ENCODE peak calls at places on chromosomes 6 and 20, in four cellular contexts. One of them, this sample, is unnamed. For H3K27me3, the result is how much of the 10 kb centered on the place peaks cover.

GRCh38 chr6:36897629-36898028 is 11.9 kb downstream of the C6orf89 start:
- DNase-seq in bronchial epithelial cell: no peak
- DNase-seq in tibial nerve: peak
- DNase-seq in esophagus muscularis mucosa: no peak
- DNase-seq in this sample: peak

GRCh38 chr6:114052141-114052540 is 81.2 kb upstream of the HDAC2 start:
- DNase-seq in esophagus muscularis mucosa: no peak
- DNase-seq in bronchial epithelial cell: peak
- DNase-seq in tibial nerve: no peak
- DNase-seq in this sample: no peak

GRCh38 chr20:35315199-35316020 is 23.2 kb upstream of the FAM83C start:
- DNase-seq in esophagus muscularis mucosa: no peak
- DNase-seq in tibial nerve: no peak
- DNase-seq in bronchial epithelial cell: no peak
- DNase-seq in this sample: no peak

GRCh38 chr6:170297577-170298330 is 6.9 kb upstream of the DLL1 start:
- DNase-seq in bronchial epithelial cell: no peak
- DNase-seq in tibial nerve: no peak
- DNase-seq in esophagus muscularis mucosa: no peak
- DNase-seq in this sample: no peak

GRCh38 chr6:157592980-157593379 is 212.0 kb downstream of the ZDHHC14 start:
- DNase-seq in esophagus muscularis mucosa: no peak
- DNase-seq in tibial nerve: no peak
- DNase-seq in bronchial epithelial cell: no peak
- DNase-seq in this sample: no peak

GRCh38 chr20:63955281-63955845 is 853 bp downstream of the UCKL1 start:
- DNase-seq in bronchial epithelial cell: no peak
- DNase-seq in tibial nerve: no peak
- DNase-seq in esophagus muscularis mucosa: no peak
- DNase-seq in this sample: no peak

GRCh38 chr6:142474446-142475289 is 172.9 kb downstream of the ADGRG6 start:
- DNase-seq in esophagus muscularis mucosa: no peak
- DNase-seq in bronchial epithelial cell: peak
- DNase-seq in tibial nerve: peak
- DNase-seq in this sample: peak

GRCh38 chr6:21526974-21527373 is 66.6 kb upstream of the SOX4 start:
- DNase-seq in bronchial epithelial cell: no peak
- DNase-seq in esophagus muscularis mucosa: no peak
- DNase-seq in tibial nerve: no peak
- DNase-seq in this sample: no peak

GRCh38 chr20:38642498-38642897 is 40.9 kb downstream of the ARHGAP40 start:
- DNase-seq in tibial nerve: no peak
- DNase-seq in esophagus muscularis mucosa: no peak
- DNase-seq in bronchial epithelial cell: no peak
- DNase-seq in this sample: no peak

GRCh38 chr6:144215402-144215931 is 65.2 kb downstream of the STX11 start:
- DNase-seq in bronchial epithelial cell: peak
- DNase-seq in esophagus muscularis mucosa: no peak
- DNase-seq in tibial nerve: peak
- DNase-seq in this sample: peak

GRCh38 chr6:33914519-33915120 is 110.8 kb upstream of the MLN start:
- DNase-seq in tibial nerve: no peak
- DNase-seq in esophagus muscularis mucosa: no peak
- DNase-seq in bronchial epithelial cell: no peak
- DNase-seq in this sample: no peak

GRCh38 chr6:37628611-37629320 is 68.9 kb downstream of the MDGA1 start:
- DNase-seq in tibial nerve: no peak
- DNase-seq in esophagus muscularis mucosa: no peak
- DNase-seq in bronchial epithelial cell: peak
- DNase-seq in this sample: no peak

GRCh38 chr6:14066782-14067406 is 50.7 kb upstream of the CD83 start:
- DNase-seq in tibial nerve: peak
- DNase-seq in bronchial epithelial cell: peak
- DNase-seq in esophagus muscularis mucosa: peak
- DNase-seq in this sample: peak

GRCh38 chr6:35300848-35301247 is 3.2 kb downstream of the DEF6 start:
- DNase-seq in bronchial epithelial cell: no peak
- DNase-seq in tibial nerve: no peak
- DNase-seq in esophagus muscularis mucosa: no peak
- DNase-seq in this sample: no peak

GRCh38 chr6:27810768-27811298 is 101.4 kb downstream of the OR2B2 start:
- DNase-seq in esophagus muscularis mucosa: no peak
- DNase-seq in bronchial epithelial cell: peak
- DNase-seq in tibial nerve: no peak
- DNase-seq in this sample: peak

GRCh38 chr6:27809939-27810767 is 102.0 kb downstream of the OR2B2 start:
- DNase-seq in bronchial epithelial cell: peak
- DNase-seq in tibial nerve: peak
- DNase-seq in esophagus muscularis mucosa: no peak
- DNase-seq in this sample: no peak

GRCh38 chr6:27812805-27813626 is 99.2 kb downstream of the OR2B2 start:
- DNase-seq in tibial nerve: no peak
- DNase-seq in esophagus muscularis mucosa: no peak
- DNase-seq in bronchial epithelial cell: no peak
- DNase-seq in this sample: no peak

GRCh38 chr6:27812078-27812804 is 100.0 kb downstream of the OR2B2 start:
- DNase-seq in tibial nerve: no peak
- DNase-seq in esophagus muscularis mucosa: no peak
- DNase-seq in bronchial epithelial cell: no peak
- DNase-seq in this sample: no peak

DNA sequence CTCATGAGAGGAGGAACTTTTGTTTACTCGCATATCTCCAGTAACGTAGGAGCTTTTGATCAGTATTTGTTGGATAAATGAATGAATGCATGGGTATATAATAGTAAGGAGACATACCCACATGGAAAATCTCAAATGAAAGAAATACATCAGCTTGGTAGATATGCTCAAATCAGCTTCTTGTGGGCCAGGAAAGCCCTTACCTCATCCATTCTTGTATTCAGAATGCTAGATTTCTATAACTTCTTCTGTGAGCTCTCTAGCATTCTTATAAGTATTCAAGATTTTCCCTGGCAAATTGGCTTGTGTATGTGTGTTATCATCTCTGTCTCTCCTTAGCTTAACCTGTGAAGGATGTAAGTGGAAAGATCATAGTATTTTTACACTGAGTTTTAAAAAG is 100.8 kb downstream of the OR2B2 start:
- DNase-seq in tibial nerve: no peak
- DNase-seq in esophagus muscularis mucosa: no peak
- DNase-seq in bronchial epithelial cell: no peak
- DNase-seq in this sample: no peak
- H3K4me3 ChIP-seq in tibial nerve: no peak
- H3K4me3 ChIP-seq in esophagus muscularis mucosa: no peak
- H3K4me3 ChIP-seq in bronchial epithelial cell: peak
- H3K4me3 ChIP-seq in this sample: no peak

GRCh38 chr20:52279667-52280180 is 88.1 kb upstream of the ZFP64 start:
- DNase-seq in bronchial epithelial cell: peak
- DNase-seq in tibial nerve: no peak
- DNase-seq in esophagus muscularis mucosa: no peak
- DNase-seq in this sample: no peak

GRCh38 chr20:52275243-52275817 is 83.8 kb upstream of the ZFP64 start:
- DNase-seq in tibial nerve: no peak
- DNase-seq in bronchial epithelial cell: no peak
- DNase-seq in esophagus muscularis mucosa: no peak
- DNase-seq in this sample: no peak

DNA sequence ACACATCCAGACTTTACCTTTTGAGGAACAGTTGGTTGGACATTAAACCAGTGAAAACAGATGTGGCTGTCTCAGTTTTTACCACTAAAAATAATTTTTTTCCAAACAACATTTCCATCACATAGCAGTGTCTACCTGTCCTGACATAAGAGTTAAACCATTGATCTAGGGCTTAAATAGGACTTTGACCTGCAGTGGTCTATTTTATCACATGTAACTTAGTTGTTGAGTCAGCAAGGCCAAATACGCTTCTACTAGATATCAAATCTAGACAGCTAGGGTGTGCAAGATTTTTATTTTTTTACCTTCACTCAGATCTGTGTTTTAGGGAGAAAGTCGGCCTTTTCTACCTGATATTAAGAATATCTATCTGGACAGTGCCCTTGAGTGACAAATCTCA is 88.8 kb upstream of the ZFP64 start:
- DNase-seq in tibial nerve: no peak
- DNase-seq in esophagus muscularis mucosa: no peak
- DNase-seq in bronchial epithelial cell: no peak
- DNase-seq in this sample: no peak
- H3K27me3 ChIP-seq in tibial nerve: under half
- H3K27me3 ChIP-seq in esophagus muscularis mucosa: under half
- H3K27me3 ChIP-seq in bronchial epithelial cell: under half
- H3K27me3 ChIP-seq in this sample: under half

DNA sequence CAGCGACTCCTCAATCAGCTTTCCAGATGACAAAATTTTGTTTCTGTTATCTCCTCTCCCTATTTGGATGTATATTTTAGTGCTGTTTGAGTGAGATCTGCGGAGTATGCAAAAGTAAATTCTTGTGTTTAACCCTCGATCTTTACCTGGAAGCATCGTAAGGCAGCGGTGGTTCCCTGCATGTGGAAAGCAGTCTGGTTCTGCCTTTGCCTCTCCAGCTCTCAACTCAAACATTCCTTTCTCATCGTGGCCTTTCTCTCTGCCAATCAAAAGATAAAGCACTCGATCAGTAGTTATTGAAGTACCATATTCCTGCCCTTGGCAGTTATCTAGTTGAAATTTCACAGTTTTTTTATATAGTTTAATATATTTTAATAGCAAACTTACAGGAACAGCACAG is 44.0 kb upstream of the BTN3A2 start:
- DNase-seq in tibial nerve: no peak
- DNase-seq in bronchial epithelial cell: no peak
- DNase-seq in esophagus muscularis mucosa: no peak
- DNase-seq in this sample: no peak
- H3K4me3 ChIP-seq in tibial nerve: no peak
- H3K4me3 ChIP-seq in bronchial epithelial cell: no peak
- H3K4me3 ChIP-seq in esophagus muscularis mucosa: no peak
- H3K4me3 ChIP-seq in this sample: peak

GRCh38 chr20:1712634-1713625 is 55.4 kb upstream of the SIRPG start:
- DNase-seq in bronchial epithelial cell: peak
- DNase-seq in tibial nerve: no peak
- DNase-seq in esophagus muscularis mucosa: peak
- DNase-seq in this sample: no peak

GRCh38 chr20:1711826-1712601 is 54.4 kb upstream of the SIRPG start:
- DNase-seq in bronchial epithelial cell: no peak
- DNase-seq in esophagus muscularis mucosa: peak
- DNase-seq in tibial nerve: no peak
- DNase-seq in this sample: no peak

GRCh38 chr20:1707588-1708449 is 50.2 kb upstream of the SIRPG start:
- DNase-seq in tibial nerve: no peak
- DNase-seq in bronchial epithelial cell: no peak
- DNase-seq in esophagus muscularis mucosa: peak
- DNase-seq in this sample: no peak

GRCh38 chr20:1710484-1710883 is 52.9 kb upstream of the SIRPG start:
- DNase-seq in bronchial epithelial cell: no peak
- DNase-seq in esophagus muscularis mucosa: peak
- DNase-seq in tibial nerve: no peak
- DNase-seq in this sample: no peak

GRCh38 chr20:1711266-1711665 is 53.7 kb upstream of the SIRPG start:
- DNase-seq in bronchial epithelial cell: no peak
- DNase-seq in esophagus muscularis mucosa: no peak
- DNase-seq in tibial nerve: no peak
- DNase-seq in this sample: no peak
- H3K27me3 ChIP-seq in bronchial epithelial cell: under half
- H3K27me3 ChIP-seq in esophagus muscularis mucosa: under half
- H3K27me3 ChIP-seq in tibial nerve: under half
- H3K27me3 ChIP-seq in this sample: half or more

DNA sequence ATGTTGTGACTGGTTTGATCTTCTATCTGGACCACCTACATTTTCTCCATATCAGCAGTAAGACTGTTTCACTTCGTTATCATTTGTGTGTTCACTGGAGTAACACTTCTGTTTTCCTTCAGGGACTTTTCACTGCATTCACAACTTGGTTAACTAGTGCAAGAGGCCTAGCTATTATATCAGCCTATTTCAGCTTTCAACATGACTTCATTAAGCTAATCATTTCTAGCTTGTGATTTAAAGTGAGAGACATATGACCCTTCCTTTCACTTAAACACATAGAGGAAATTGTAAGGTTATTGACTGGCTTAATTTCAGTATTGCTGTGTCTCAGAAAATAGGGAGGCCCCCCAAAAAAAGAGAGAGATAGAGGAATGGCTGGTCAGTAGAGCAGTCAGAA is 622.8 kb upstream of the NRSN1 start:
- DNase-seq in tibial nerve: no peak
- DNase-seq in bronchial epithelial cell: no peak
- DNase-seq in esophagus muscularis mucosa: no peak
- DNase-seq in this sample: no peak
- H3K4me3 ChIP-seq in tibial nerve: no peak
- H3K4me3 ChIP-seq in bronchial epithelial cell: no peak
- H3K4me3 ChIP-seq in esophagus muscularis mucosa: no peak
- H3K4me3 ChIP-seq in this sample: no peak